ENCODE peak calls at places on chromosomes 6 and 20, in six cellular contexts. Z is stimulated activated CD4-positive, alpha-beta T cell treated with anti-CD3 and anti-CD28 coated beads, TNF-alpha, amount 100 ng/mL, for 24 hours; K is PC-3; A is left ventricle myocardium inferior; J is RWPE1; R is stimulated activated CD8-positive, alpha-beta memory T cell treated with anti-CD3 and anti-CD28 coated beads, Interleukin-2, amount 100 ng/mL, for 48 hours. V is an unnamed sample.

GRCh38 chr20:20214757-20215275 is 153.1 kb upstream of the INSM1 start:
- DNase-seq in R (no peak), K (no peak), J (no peak), A (no peak), Z (no peak), V (no peak)

GRCh38 chr20:46272389-46273047 is 35.8 kb downstream of the CDH22 start:
- DNase-seq in J (no peak), R (no peak), A (no peak), K (no peak), Z (no peak), V (no peak)

GRCh38 chr6:141364232-141364631 is 768.5 kb upstream of the GJE1 start:
- DNase-seq in Z (no peak), A (no peak), R (no peak), J (no peak), K (no peak), V (no peak)

GRCh38 chr6:93423542-93423941 is 4.2 kb upstream of the EPHA7 start:
- DNase-seq in Z (no peak), J (no peak), R (no peak), K (peak; percentile 54), A (peak; percentile 11), V (peak; percentile 80)

GRCh38 chr6:11535801-11536230 is 1.7 kb upstream of the TMEM170B start:
- DNase-seq in J (peak; percentile 42), A (no peak), K (peak; percentile 86), R (no peak), Z (no peak), V (peak; percentile 30)

GRCh38 chr6:5401845-5402738 is 140.8 kb downstream of the FARS2 start:
- DNase-seq in A (no peak), K (peak; percentile 59), J (no peak), R (no peak), Z (no peak), V (peak; percentile 56)

GRCh38 chr6:12012231-12012565 is at the start of gene HIVEP1:
- DNase-seq in Z (no peak), A (peak; percentile 49), K (no peak), R (no peak), J (peak; percentile 13), V (peak; percentile 71)

GRCh38 chr6:3577517-3577916 is 120.7 kb upstream of the SLC22A23 start:
- DNase-seq in A (no peak), K (no peak), Z (no peak), R (no peak), J (no peak), V (no peak)

GRCh38 chr20:46122071-46122470 is 4.0 kb downstream of the CD40 start:
- DNase-seq in K (peak; percentile 91), R (no peak), A (no peak), Z (no peak), J (peak; percentile 90), V (no peak)

GRCh38 chr6:96522469-96523009 is 933 bp downstream of the UFL1 start:
- DNase-seq in Z (no peak), J (no peak), R (no peak), A (no peak), K (no peak), V (peak; percentile 22)

GRCh38 chr6:90720404-90720803 is 133.5 kb upstream of the MAP3K7 start:
- DNase-seq in Z (no peak), J (no peak), R (no peak), K (no peak), A (no peak), V (no peak)

GRCh38 chr6:82909551-82909950 is 156.1 kb downstream of the UBE3D start:
- DNase-seq in K (no peak), A (no peak), R (no peak), Z (no peak), J (no peak), V (no peak)

GRCh38 chr6:26270121-26270861 is 94.7 kb upstream of the BTN3A2 start:
- DNase-seq in A (no peak), K (no peak), Z (no peak), R (no peak), J (no peak), V (peak; percentile 11)

GRCh38 chr6:111550953-111551352 is 54.7 kb downstream of the TRAF3IP2 start:
- DNase-seq in R (no peak), Z (no peak), J (no peak), K (no peak), A (no peak), V (no peak)

GRCh38 chr6:56381852-56382251 is 134.5 kb upstream of the COL21A1 start:
- DNase-seq in J (no peak), R (no peak), A (no peak), K (peak; percentile 45), Z (no peak), V (no peak)

GRCh38 chr6:34586327-34587040 is 30.4 kb upstream of the SPDEF start:
- DNase-seq in K (no peak), Z (no peak), R (no peak), J (no peak), A (no peak), V (no peak)

GRCh38 chr6:157753291-157753690 is 69.8 kb upstream of the SNX9 start:
- DNase-seq in A (no peak), K (peak; percentile 27), R (no peak), J (no peak), Z (no peak), V (no peak)

GRCh38 chr6:46221221-46221793 is 50.5 kb upstream of the ENPP5 start:
- DNase-seq in A (no peak), K (peak; percentile 70), J (peak; percentile 36), R (no peak), Z (no peak), V (peak; percentile 58)

GRCh38 chr20:41592516-41593192 is 25.5 kb downstream of the CHD6 start:
- DNase-seq in J (no peak), A (no peak), K (no peak), Z (no peak), R (no peak), V (no peak)

GRCh38 chr6:123546537-123546936 is 90.2 kb downstream of the TRDN start:
- DNase-seq in R (no peak), Z (no peak), J (no peak), K (no peak), A (no peak), V (no peak)

GRCh38 chr6:57130784-57131183 is 40.8 kb downstream of the ZNF451 start:
- DNase-seq in A (no peak), R (no peak), J (no peak), Z (no peak), K (no peak), V (no peak)

GRCh38 chr6:96851858-96852257 is 14.6 kb upstream of the GPR63 start:
- DNase-seq in A (no peak), Z (no peak), J (no peak), R (no peak), K (no peak), V (no peak)

GRCh38 chr6:106159531-106159940 is 73.4 kb downstream of the PRDM1 start:
- DNase-seq in K (peak; percentile 80), J (peak; percentile 43), Z (no peak), A (no peak), R (no peak), V (no peak)

GRCh38 chr20:44019638-44020335 is 105.1 kb downstream of the TOX2 start:
- DNase-seq in R (no peak), J (no peak), Z (no peak), A (no peak), K (peak; percentile 45), V (no peak)

V was measured in cardiac muscle cell.